ENCODE peak calls at places on chromosomes 16 and 17, in nine cellular contexts. E is B cell; F is psoas muscle; P is A549; K is IMR-90; W is CD4-positive, alpha-beta T cell; R is ascending aorta; B is BE2C; D is gastrocnemius medialis. Z is an unnamed sample.

GRCh38 chr16:57998484-57998883 is 2.0 kb downstream of the ZNF319 start:
- DNase-seq in F (no peak), B (peak), E (no peak), W (peak), K (no peak), D (peak), P (peak), R (no peak), Z (no peak)

GRCh38 chr17:82870091-82870491 is 30.3 kb upstream of the ZNF750 start:
- DNase-seq in P (no peak), W (no peak), B (no peak), F (peak), D (no peak), K (no peak), E (no peak), R (no peak), Z (no peak)

GRCh38 chr16:3065742-3066439 is 451 bp downstream of the IL32 start:
- DNase-seq in W (no peak), P (no peak), B (no peak), E (no peak), R (no peak), K (no peak), D (no peak), F (no peak), Z (no peak)

GRCh38 chr17:62611767-62612166 is 15.7 kb upstream of the MRC2 start:
- DNase-seq in B (no peak), P (no peak), R (no peak), E (no peak), W (no peak), K (no peak), F (no peak), D (no peak), Z (no peak)

GRCh38 chr16:55257971-55258613 is 65.9 kb upstream of the IRX6 start:
- DNase-seq in F (peak), E (no peak), P (peak), W (peak), D (peak), B (peak), R (no peak), K (peak), Z (peak)

GRCh38 chr17:72301887-72302286 is 181.1 kb downstream of the SOX9 start:
- DNase-seq in P (no peak), K (no peak), F (no peak), E (no peak), R (no peak), W (no peak), B (peak), D (no peak), Z (no peak)

GRCh38 chr17:47720754-47721533 is 12.1 kb upstream of the TBX21 start:
- DNase-seq in P (no peak), F (no peak), K (no peak), W (no peak), E (peak), D (no peak), R (no peak), B (peak), Z (no peak)

GRCh38 chr17:14228903-14229302 is 7.8 kb downstream of the CDRT15 start:
- DNase-seq in F (no peak), W (no peak), K (peak), B (no peak), P (no peak), R (no peak), D (no peak), E (no peak), Z (no peak)

GRCh38 chr16:69112285-69113129 is 7.1 kb downstream of the HAS3 start:
- DNase-seq in R (no peak), K (peak), B (peak), W (peak), E (peak), F (peak), P (peak), D (no peak), Z (peak)

GRCh38 chr16:59259074-59259963 is 525.2 kb upstream of the GOT2 start:
- DNase-seq in R (no peak), B (no peak), P (no peak), D (no peak), E (no peak), K (no peak), F (no peak), W (no peak), Z (no peak)

GRCh38 chr17:1145311-1145986 is 34.3 kb downstream of the ABR start:
- DNase-seq in D (no peak), R (no peak), W (no peak), K (no peak), P (no peak), E (no peak), B (no peak), F (no peak), Z (no peak)

GRCh38 chr17:1150863-1151685 is 28.7 kb downstream of the ABR start:
- DNase-seq in E (no peak), K (no peak), R (no peak), D (no peak), W (no peak), B (no peak), F (no peak), P (no peak), Z (no peak)

GRCh38 chr17:1146551-1147265 is 33.1 kb downstream of the ABR start:
- DNase-seq in K (no peak), E (no peak), D (no peak), B (no peak), R (no peak), P (no peak), W (no peak), F (no peak), Z (no peak)

GRCh38 chr17:1149869-1150268 is 29.9 kb downstream of the ABR start:
- DNase-seq in K (no peak), D (no peak), E (no peak), W (no peak), B (no peak), F (no peak), R (no peak), P (no peak), Z (no peak)

GRCh38 chr17:1147664-1148063 is 32.1 kb downstream of the ABR start:
- DNase-seq in E (no peak), F (no peak), B (peak), K (peak), W (no peak), P (peak), D (no peak), R (peak), Z (no peak)
- TF ChIP-seq CTCF in E (no peak), F (peak), B (peak), K (peak), W (no peak), P (peak), D (no peak), R (peak), Z (no peak)

GRCh38 chr16:85057212-85057889 is 29.8 kb downstream of the KIAA0513 start:
- DNase-seq in R (no peak), K (no peak), P (peak), E (no peak), B (no peak), D (no peak), F (no peak), W (no peak), Z (no peak)

GRCh38 chr16:85055503-85056210 is 28.1 kb downstream of the KIAA0513 start:
- DNase-seq in B (no peak), F (no peak), P (no peak), W (peak), D (peak), K (peak), R (peak), E (peak), Z (no peak)

GRCh38 chr16:85054948-85055502 is 27.4 kb downstream of the KIAA0513 start:
- DNase-seq in D (no peak), F (no peak), E (no peak), K (no peak), W (no peak), P (no peak), R (no peak), B (no peak), Z (no peak)

GRCh38 chr16:85057948-85058347 is 30.4 kb downstream of the KIAA0513 start:
- DNase-seq in F (no peak), E (no peak), R (no peak), B (no peak), P (no peak), D (no peak), W (no peak), K (no peak), Z (no peak)

DNA sequence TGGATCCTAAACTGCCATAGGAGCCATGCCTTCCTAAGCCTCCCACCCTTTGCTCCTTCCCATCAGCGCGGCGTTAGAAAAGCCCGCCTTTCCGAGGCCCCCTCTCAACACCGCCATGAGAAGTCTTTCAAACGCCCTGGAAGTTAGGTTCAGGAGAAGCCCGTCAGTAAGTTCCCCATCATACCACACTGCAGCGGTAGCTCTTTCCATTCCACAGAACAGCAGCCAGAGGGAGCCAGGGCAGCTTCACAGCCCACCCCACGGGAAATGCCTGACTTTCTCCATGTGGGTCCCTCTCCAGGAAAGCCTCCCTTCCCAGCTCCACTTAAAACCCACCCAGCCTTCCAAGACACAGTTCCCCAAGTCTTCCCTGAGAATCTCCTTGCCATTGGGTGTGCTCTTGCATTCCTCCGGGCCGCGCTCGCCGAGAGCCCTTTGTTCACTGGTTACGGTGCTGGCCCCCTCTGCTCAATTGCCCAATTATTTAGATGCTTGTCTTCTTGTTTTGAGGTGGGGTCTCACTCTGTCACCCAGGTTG is 28.7 kb downstream of the KIAA0513 start:
- DNase-seq in F (no peak), D (no peak), B (peak), E (no peak), P (no peak), R (no peak), K (peak), W (no peak), Z (no peak)
- TF ChIP-seq CTCF in F (no peak), D (no peak), B (peak), E (no peak), P (no peak), R (peak), K (peak), W (peak), Z (no peak)

GRCh38 chr16:85027968-85028637 is 508 bp downstream of the KIAA0513 start:
- DNase-seq in P (no peak), R (no peak), D (no peak), E (no peak), W (no peak), B (peak), K (no peak), F (no peak), Z (no peak)
- TF ChIP-seq CTCF in P (no peak), R (peak), D (no peak), E (peak), W (no peak), B (peak), K (peak), F (peak), Z (no peak)

DNA sequence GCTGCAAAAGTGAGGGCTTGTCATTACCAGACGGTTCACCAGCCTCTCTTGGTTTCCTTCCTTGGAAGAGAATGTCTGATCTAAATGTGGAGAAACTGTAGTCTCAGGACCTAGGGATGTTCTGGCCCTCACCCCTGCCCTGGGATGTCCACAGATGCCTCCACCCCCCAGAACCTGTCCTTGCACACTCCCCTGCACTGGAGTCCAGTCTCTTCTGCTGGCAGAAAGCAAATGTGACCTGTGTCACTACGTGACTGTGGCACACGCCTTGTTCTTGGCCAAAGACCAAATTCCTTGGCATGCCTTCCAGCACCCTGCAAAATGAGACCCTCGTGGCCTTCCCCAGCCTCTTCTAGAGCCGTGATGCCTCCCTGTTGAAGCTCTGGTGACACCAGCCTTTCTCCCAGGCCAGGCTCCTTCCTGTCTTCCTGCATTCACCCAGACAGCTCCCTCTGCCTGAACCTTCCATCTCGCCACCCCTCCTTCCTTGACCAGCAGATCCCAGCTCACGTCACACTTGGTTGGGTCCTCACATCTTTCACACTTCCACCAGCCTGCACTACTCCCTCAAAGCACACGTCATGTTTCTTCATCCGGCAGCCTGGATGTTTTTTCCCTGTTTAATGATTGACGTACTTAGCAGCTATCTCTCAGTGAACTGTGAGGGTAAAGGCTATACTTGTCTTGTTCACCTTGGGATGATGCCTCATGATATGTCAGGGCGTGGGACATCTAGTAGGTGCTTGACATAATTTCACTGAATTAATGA is 4.3 kb downstream of the ZNF768 start:
- DNase-seq in B (no peak), R (no peak), K (no peak), F (no peak), W (no peak), D (no peak), E (no peak), P (peak), Z (no peak)
- TF ChIP-seq CTCF in B (no peak), R (no peak), K (no peak), F (no peak), W (no peak), D (no peak), E (no peak), P (no peak), Z (no peak)

DNA sequence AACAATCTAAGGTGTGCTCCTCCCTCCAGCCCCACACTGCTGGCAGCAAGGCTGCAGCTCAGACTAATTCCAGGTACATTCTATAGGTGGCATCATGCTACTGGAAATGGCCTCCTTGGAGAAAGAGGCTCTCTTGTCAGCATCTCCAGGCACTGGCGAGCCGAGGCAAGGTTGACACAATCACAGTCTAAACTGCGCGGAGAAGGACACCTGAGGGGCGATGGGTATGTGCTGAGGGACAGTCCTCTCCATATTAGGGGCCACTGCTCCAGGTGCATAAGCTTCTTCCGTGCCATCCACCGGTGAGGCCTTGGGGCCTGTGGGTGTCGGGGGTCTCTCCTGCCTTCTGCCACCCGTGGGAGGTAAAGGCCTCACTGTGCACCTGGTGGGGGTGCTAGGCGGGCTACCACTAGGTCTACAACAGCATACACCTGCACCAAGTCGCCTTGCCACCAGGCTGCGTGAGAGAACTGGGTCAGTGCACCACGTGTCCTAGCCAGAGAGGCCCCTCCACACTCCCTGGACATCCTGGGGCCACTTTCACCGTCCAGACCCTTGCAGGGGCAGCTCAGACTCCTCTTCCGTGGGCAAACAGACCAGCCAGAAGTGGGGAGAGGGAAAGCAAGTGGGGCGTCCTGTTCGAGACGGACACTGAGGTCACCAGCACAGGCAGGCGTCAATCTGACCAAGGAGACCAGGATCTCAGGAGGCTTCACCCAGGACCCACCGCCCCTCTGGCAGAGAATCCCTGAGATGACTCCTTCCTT is 12.1 kb upstream of the CBX8 start:
- DNase-seq in F (no peak), E (no peak), W (no peak), K (no peak), R (no peak), D (no peak), P (peak), B (no peak), Z (no peak)
- TF ChIP-seq CTCF in F (no peak), E (no peak), W (peak), K (peak), R (no peak), D (no peak), P (peak), B (peak), Z (no peak)

GRCh38 chr17:73342549-73343167 is 30.9 kb upstream of the CDC42EP4 start:
- DNase-seq in F (no peak), K (peak), R (no peak), D (no peak), P (peak), W (no peak), E (no peak), B (no peak), Z (no peak)
- TF ChIP-seq CTCF in F (no peak), K (peak), R (peak), D (no peak), P (peak), W (no peak), E (no peak), B (no peak), Z (no peak)

DNA sequence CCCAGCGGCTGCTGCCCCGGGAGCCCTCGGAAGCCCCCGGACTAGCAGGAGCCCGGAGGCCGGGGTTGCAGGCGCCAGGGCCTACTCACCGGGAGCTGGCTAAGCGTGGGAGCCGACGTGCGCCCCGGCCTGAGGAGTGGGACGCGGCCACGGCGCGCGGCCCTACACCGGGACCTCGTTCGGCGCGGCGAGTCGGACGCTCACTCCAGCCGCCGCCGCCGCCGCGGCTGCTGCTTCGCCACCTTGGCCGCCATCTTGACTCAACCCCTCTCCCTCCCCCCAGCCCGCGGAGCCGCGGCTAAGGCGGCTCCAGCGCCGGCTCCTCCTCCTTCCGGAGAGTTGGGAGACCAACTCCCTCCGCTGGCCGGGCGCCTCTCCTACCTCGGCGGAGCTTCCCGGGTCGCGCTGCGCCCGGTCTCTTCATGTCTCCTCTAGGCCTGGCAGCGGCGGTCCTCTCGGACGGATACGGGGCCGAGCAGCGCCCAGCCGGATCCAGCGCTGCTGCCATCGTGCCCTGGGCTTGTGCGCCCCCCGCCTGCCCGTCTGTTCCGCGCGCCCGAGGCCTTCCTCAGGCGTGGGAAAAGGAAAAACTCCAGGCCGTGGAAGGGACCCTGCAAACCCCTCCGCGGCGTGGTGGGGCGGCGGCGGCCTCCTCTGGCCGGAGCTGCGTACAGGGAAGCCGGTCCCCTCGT is at the start of gene NCOR1:
- DNase-seq in R (peak), P (peak), E (peak), W (peak), B (peak), D (peak), K (peak), F (peak), Z (peak)
- TF ChIP-seq CTCF in R (peak), P (peak), E (peak), W (no peak), B (peak), D (no peak), K (peak), F (peak), Z (no peak)